ENCODE peak calls at places on chromosomes 2 and 18, in four cellular contexts. P is tibial artery, G is kidney epithelial cell, Q is GM12878. M is an unnamed sample.

GRCh38 chr2:196234672-196235071 is 63.3 kb upstream of the STK17B start:
- DNase-seq in Q (peak), P (no peak), G (no peak), M (peak)

GRCh38 chr18:35141567-35142269 is 99.1 kb upstream of the ZNF397 start:
- DNase-seq in Q (no peak), G (no peak), P (no peak), M (peak)

GRCh38 chr2:188628989-188629889 is 337.6 kb downstream of the GULP1 start:
- DNase-seq in Q (no peak), P (no peak), G (no peak), M (no peak)

GRCh38 chr2:16851131-16851530 is 185.5 kb upstream of the CYRIA start:
- DNase-seq in P (no peak), Q (no peak), G (no peak), M (no peak)

GRCh38 chr2:132374961-132375360 is 41.6 kb upstream of the GPR39 start:
- DNase-seq in G (no peak), P (no peak), Q (no peak), M (no peak)

GRCh38 chr2:42977236-42978174 is 185.1 kb upstream of the HAAO start:
- DNase-seq in Q (no peak), G (no peak), P (peak), M (no peak)

GRCh38 chr2:128282246-128282975 is 36.3 kb downstream of the HS6ST1 start:
- DNase-seq in Q (no peak), G (no peak), P (peak), M (no peak)

GRCh38 chr2:188085421-188085820 is 206.3 kb upstream of the GULP1 start:
- DNase-seq in G (no peak), Q (no peak), P (no peak), M (no peak)

GRCh38 chr18:38525039-38525438 is 959.4 kb upstream of the CELF4 start:
- DNase-seq in G (no peak), P (no peak), Q (no peak), M (peak)

GRCh38 chr2:120828832-120829632 is 93.4 kb downstream of the GLI2 start:
- DNase-seq in G (no peak), P (no peak), Q (no peak), M (no peak)

GRCh38 chr2:222791946-222792649 is 68.7 kb upstream of the ACSL3 start:
- DNase-seq in P (peak), G (no peak), Q (no peak), M (no peak)

GRCh38 chr2:159476329-159476728 is 140.0 kb downstream of the BAZ2B start:
- DNase-seq in P (no peak), G (no peak), Q (no peak), M (no peak)

GRCh38 chr2:97712693-97713295 is 582 bp upstream of the ZAP70 start:
- DNase-seq in P (peak), Q (no peak), G (no peak), M (no peak)

GRCh38 chr2:239774933-239775622 is 250.1 kb downstream of the NDUFA10 start:
- DNase-seq in Q (no peak), G (no peak), P (peak), M (no peak)

GRCh38 chr2:181177376-181177775 is 197.0 kb downstream of the UBE2E3 start:
- DNase-seq in P (no peak), G (no peak), Q (no peak), M (no peak)

GRCh38 chr18:63422862-63423304 is 607 bp upstream of the VPS4B start:
- DNase-seq in P (no peak), G (no peak), Q (no peak), M (no peak)

GRCh38 chr2:12253167-12253778 is 463.5 kb upstream of the TRIB2 start:
- DNase-seq in P (no peak), G (no peak), Q (no peak), M (no peak)

GRCh38 chr2:65353046-65353445 is 79.4 kb downstream of the SPRED2 start:
- DNase-seq in P (no peak), Q (no peak), G (no peak), M (no peak)
- TF ChIP-seq CTCF in P (no peak), Q (no peak), G (no peak), M (no peak)

GRCh38 chr2:162038676-162039075 is 35.3 kb downstream of the DPP4 start:
- DNase-seq in G (no peak), P (no peak), Q (no peak), M (no peak)
- H3K4me3 ChIP-seq in G (no peak), P (no peak), Q (no peak), M (no peak)

GRCh38 chr2:135997380-135997779 is 12.0 kb upstream of the DARS1 start:
- DNase-seq in P (no peak), G (no peak), Q (no peak), M (peak)
- TF ChIP-seq CTCF in P (no peak), G (peak), Q (peak), M (no peak)

GRCh38 chr18:49055196-49055595 is 104.4 kb upstream of the SMAD7 start:
- DNase-seq in G (no peak), Q (no peak), P (no peak), M (no peak)

GRCh38 chr18:49048361-49048760 is 97.6 kb upstream of the SMAD7 start:
- DNase-seq in G (peak), Q (no peak), P (no peak), M (no peak)

GRCh38 chr18:49050462-49050861 is 99.7 kb upstream of the SMAD7 start:
- DNase-seq in G (no peak), Q (no peak), P (no peak), M (no peak)

GRCh38 chr18:49052891-49053644 is 102.3 kb upstream of the SMAD7 start:
- DNase-seq in G (peak), Q (no peak), P (no peak), M (peak)

DNA sequence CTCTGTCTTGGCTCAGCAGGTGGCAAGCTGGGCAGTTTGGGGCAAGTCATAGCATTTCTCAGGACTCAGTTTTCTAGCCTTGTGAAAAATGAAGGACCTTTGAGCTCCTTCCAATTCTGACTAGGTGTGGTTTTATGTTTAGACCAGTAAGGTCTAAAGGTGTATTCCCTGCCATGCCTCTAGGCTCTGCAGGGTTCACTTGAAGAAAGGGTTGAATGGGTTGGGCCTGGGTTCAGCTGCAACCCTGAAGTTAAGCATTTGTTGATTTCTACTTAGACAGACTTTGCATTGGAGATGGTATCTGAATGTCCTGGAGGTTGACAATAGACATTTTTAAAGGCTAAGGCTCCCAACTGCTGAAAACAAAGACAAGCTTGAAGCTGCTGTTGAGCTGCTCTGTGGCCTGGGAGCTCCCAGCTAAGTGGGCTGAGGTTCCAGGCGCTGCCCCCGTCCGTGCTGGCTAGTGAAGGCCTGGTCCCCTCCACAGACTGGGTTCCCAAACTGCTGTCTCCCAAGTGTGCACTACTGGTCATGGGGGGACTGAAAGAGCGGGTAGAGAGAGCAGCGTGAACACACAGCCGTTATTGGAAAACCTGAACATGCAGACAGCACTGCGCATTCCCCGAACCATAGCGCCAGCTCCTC is 100.7 kb upstream of the SMAD7 start:
- DNase-seq in G (no peak), Q (no peak), P (no peak), M (no peak)
- H3K4me3 ChIP-seq in G (no peak), Q (no peak), P (no peak), M (no peak)

DNA sequence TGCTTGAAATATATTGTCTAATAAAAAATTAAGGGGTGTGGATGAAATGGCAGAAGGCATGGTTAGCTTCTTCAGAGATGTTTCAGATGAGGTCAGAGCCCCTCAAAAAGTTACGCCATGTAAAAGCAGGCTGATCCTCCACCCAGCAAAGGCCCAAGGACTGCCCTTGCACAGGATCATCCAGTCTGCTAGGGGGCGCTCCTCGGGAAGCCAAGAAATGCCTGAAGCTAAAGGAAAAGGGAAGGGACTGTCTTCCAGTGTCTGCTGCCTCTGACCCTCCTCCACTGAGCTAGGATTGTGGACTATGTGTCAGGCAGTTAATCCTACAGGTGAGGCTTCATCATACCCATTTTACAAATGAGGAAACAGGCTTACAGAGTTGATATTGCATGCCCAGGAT is 33.8 kb upstream of the TEX51 start:
- DNase-seq in Q (no peak), G (no peak), P (no peak), M (no peak)
- TF ChIP-seq CTCF in Q (peak), G (no peak), P (no peak), M (peak)